ENCODE peak calls at places on chromosome 11, in four cellular contexts. One of them, this sample, is unnamed.

GRCh38 chr11:83035070-83035854 is 36.4 kb downstream of the RAB30 start:
- DNase-seq in neuronal stem cell: no peak
- DNase-seq in H9: no peak
- DNase-seq in mesendoderm: no peak
- DNase-seq in this sample: peak; percentile 48

GRCh38 chr11:8310743-8311298 is 47.1 kb upstream of the LMO1 start:
- DNase-seq in neuronal stem cell: no peak
- DNase-seq in H9: no peak
- DNase-seq in mesendoderm: no peak
- DNase-seq in this sample: no peak

GRCh38 chr11:118081241-118081958 is 4.5 kb downstream of the TMPRSS4 start:
- DNase-seq in neuronal stem cell: no peak
- DNase-seq in H9: no peak
- DNase-seq in mesendoderm: no peak
- DNase-seq in this sample: no peak

GRCh38 chr11:46279393-46280099 is 2.1 kb downstream of the CREB3L1 start:
- DNase-seq in neuronal stem cell: no peak
- DNase-seq in H9: no peak
- DNase-seq in mesendoderm: no peak
- DNase-seq in this sample: peak; percentile 67

GRCh38 chr11:90218606-90219005 is 4.2 kb downstream of the CHORDC1 start:
- DNase-seq in neuronal stem cell: no peak
- DNase-seq in H9: peak; percentile 49
- DNase-seq in mesendoderm: peak; percentile 61
- DNase-seq in this sample: no peak

GRCh38 chr11:15104166-15104565 is 10.6 kb upstream of the INSC start:
- DNase-seq in neuronal stem cell: no peak
- DNase-seq in H9: no peak
- DNase-seq in mesendoderm: no peak
- DNase-seq in this sample: no peak

GRCh38 chr11:121391914-121392313 is 60.2 kb upstream of the SORL1 start:
- DNase-seq in neuronal stem cell: no peak
- DNase-seq in H9: no peak
- DNase-seq in mesendoderm: no peak
- DNase-seq in this sample: no peak

GRCh38 chr11:118202599-118203422 is 22.0 kb downstream of the JAML start:
- DNase-seq in neuronal stem cell: no peak
- DNase-seq in H9: no peak
- DNase-seq in mesendoderm: no peak
- DNase-seq in this sample: no peak

GRCh38 chr11:68683952-68684384 is 376 bp upstream of the GAL start:
- DNase-seq in neuronal stem cell: no peak
- DNase-seq in H9: no peak
- DNase-seq in mesendoderm: no peak
- DNase-seq in this sample: no peak

GRCh38 chr11:9753031-9753430 is 89.2 kb downstream of the SWAP70 start:
- DNase-seq in neuronal stem cell: no peak
- DNase-seq in H9: no peak
- DNase-seq in mesendoderm: no peak
- DNase-seq in this sample: peak; percentile 73

GRCh38 chr11:4027746-4028145 is 66.9 kb upstream of the RRM1 start:
- DNase-seq in neuronal stem cell: no peak
- DNase-seq in H9: no peak
- DNase-seq in mesendoderm: no peak
- DNase-seq in this sample: peak; percentile 22

GRCh38 chr11:60477035-60477445 is 15.5 kb upstream of the MS4A12 start:
- DNase-seq in neuronal stem cell: no peak
- DNase-seq in H9: no peak
- DNase-seq in mesendoderm: no peak
- DNase-seq in this sample: no peak

GRCh38 chr11:8365542-8365941 is 101.9 kb upstream of the LMO1 start:
- DNase-seq in neuronal stem cell: no peak
- DNase-seq in H9: peak; percentile 65
- DNase-seq in mesendoderm: no peak
- DNase-seq in this sample: no peak

GRCh38 chr11:57568330-57568766 is 876 bp upstream of the UBE2L6 start:
- DNase-seq in neuronal stem cell: peak; percentile 86
- DNase-seq in H9: peak; percentile 83
- DNase-seq in mesendoderm: peak; percentile 85
- DNase-seq in this sample: peak; percentile 85

GRCh38 chr11:77186302-77186701 is 58.3 kb downstream of the MYO7A start:
- DNase-seq in neuronal stem cell: no peak
- DNase-seq in H9: no peak
- DNase-seq in mesendoderm: no peak
- DNase-seq in this sample: no peak

GRCh38 chr11:629237-629583 is 2.2 kb upstream of the SCT start:
- DNase-seq in neuronal stem cell: no peak
- DNase-seq in H9: no peak
- DNase-seq in mesendoderm: peak; percentile 50
- DNase-seq in this sample: no peak

GRCh38 chr11:116533186-116533825 is 239.5 kb downstream of the BUD13 start:
- DNase-seq in neuronal stem cell: peak; percentile 72
- DNase-seq in H9: no peak
- DNase-seq in mesendoderm: peak; percentile 23
- DNase-seq in this sample: no peak

GRCh38 chr11:86608251-86608799 is 64.1 kb downstream of the ME3 start:
- DNase-seq in neuronal stem cell: no peak
- DNase-seq in H9: peak; percentile 64
- DNase-seq in mesendoderm: peak; percentile 78
- DNase-seq in this sample: peak; percentile 80

GRCh38 chr11:73404048-73404447 is 27.8 kb downstream of the RELT start:
- DNase-seq in neuronal stem cell: no peak
- DNase-seq in H9: peak; percentile 59
- DNase-seq in mesendoderm: peak; percentile 76
- DNase-seq in this sample: peak; percentile 72

GRCh38 chr11:62125316-62125715 is 1.5 kb downstream of the INCENP start:
- DNase-seq in neuronal stem cell: no peak
- DNase-seq in H9: no peak
- DNase-seq in mesendoderm: no peak
- DNase-seq in this sample: no peak

DNA sequence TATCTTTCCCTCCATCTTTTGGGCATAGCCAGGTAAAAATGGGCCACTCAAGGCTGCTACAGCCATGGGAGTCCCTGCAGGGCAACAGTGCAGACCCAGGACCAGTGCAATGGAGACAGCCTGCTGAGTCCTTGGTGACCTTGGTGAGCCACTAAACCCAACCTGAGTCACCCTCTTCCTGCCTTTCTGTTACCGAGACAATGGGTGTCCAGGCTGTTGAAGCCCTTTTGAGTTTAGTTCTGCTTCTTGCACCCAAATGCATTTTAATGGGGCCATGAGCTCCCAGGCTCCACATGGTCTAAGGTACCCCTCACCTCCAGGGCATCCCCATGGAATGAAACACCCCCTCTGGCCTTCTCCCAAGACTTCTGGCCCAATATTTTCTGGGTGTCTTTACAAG is 874 bp upstream of the PLAAT4 start:
- DNase-seq in neuronal stem cell: no peak
- DNase-seq in H9: no peak
- DNase-seq in mesendoderm: no peak
- DNase-seq in this sample: no peak
- H2BK15ac ChIP-seq in neuronal stem cell: no peak overlapping the region
- H2BK15ac ChIP-seq in H9: no peak overlapping the region
- H2BK15ac ChIP-seq in mesendoderm: no peak overlapping the region
- H2BK15ac ChIP-seq in this sample: no peak overlapping the region

DNA sequence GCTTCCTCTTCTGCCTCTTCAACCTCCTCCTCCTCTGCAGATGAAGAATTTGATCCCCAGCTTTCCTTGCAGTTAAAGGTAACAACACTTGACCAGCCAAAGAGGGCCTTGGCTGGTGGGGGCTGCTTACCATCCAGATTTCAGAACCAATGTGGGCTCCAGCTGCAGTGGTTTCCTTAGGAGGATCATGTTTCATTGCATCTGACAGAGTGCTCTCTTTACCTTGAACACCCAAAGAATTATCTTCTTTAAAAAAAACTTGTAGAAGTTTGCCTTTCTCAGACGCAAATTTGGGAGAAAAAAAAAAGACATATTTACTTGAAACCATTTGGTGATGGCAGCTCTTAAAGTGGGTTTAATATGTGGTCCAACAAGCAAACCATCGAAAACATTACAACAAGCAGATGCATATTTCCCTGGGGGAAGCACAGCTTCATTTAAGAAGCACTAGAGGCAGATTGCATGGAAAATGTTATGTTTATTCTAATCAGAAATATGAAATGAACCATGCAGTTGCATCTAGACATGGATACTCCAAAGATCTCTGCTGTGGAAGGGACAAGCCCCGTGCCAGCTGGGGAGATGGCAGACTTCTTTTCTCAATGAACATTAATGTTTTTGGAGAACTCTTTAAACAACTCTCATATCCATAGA is 57.5 kb upstream of the PARVA start:
- DNase-seq in neuronal stem cell: no peak
- DNase-seq in H9: no peak
- DNase-seq in mesendoderm: no peak
- DNase-seq in this sample: no peak
- H2BK15ac ChIP-seq in neuronal stem cell: no peak overlapping the region
- H2BK15ac ChIP-seq in H9: no peak overlapping the region
- H2BK15ac ChIP-seq in mesendoderm: no peak overlapping the region
- H2BK15ac ChIP-seq in this sample: no peak overlapping the region

GRCh38 chr11:10902756-10903155 is 44.9 kb upstream of the ZBED5 start:
- DNase-seq in neuronal stem cell: no peak
- DNase-seq in H9: no peak
- DNase-seq in mesendoderm: no peak
- DNase-seq in this sample: no peak
- H2BK15ac ChIP-seq in neuronal stem cell: no peak overlapping the region
- H2BK15ac ChIP-seq in H9: no peak overlapping the region
- H2BK15ac ChIP-seq in mesendoderm: no peak overlapping the region
- H2BK15ac ChIP-seq in this sample: peak overlapping the region; percentile 33

GRCh38 chr11:12802418-12803085 is 128.3 kb downstream of the TEAD1 start:
- DNase-seq in neuronal stem cell: peak; percentile 81
- DNase-seq in H9: no peak
- DNase-seq in mesendoderm: peak; percentile 78
- DNase-seq in this sample: peak; percentile 85
- H2BK15ac ChIP-seq in neuronal stem cell: no peak overlapping the region
- H2BK15ac ChIP-seq in H9: no peak overlapping the region
- H2BK15ac ChIP-seq in mesendoderm: no peak overlapping the region
- H2BK15ac ChIP-seq in this sample: no peak overlapping the region